ENCODE peak calls at places on chromosome 21, in four cellular contexts. One of them, this sample, is unnamed.

GRCh38 chr21:34894401-34894800 is 154.7 kb downstream of the RUNX1 start:
- DNase-seq in fibroblast of pulmonary artery: no peak
- DNase-seq in fibroblast of the conjunctiva: no peak
- DNase-seq in DMS153: no peak
- DNase-seq in this sample: no peak

GRCh38 chr21:26966360-26966977 is 419 bp downstream of the ADAMTS5 start:
- DNase-seq in fibroblast of pulmonary artery: peak
- DNase-seq in fibroblast of the conjunctiva: no peak
- DNase-seq in DMS153: no peak
- DNase-seq in this sample: no peak

GRCh38 chr21:37365657-37366487 is 701 bp upstream of the DYRK1A start:
- DNase-seq in fibroblast of pulmonary artery: peak
- DNase-seq in DMS153: no peak
- DNase-seq in fibroblast of the conjunctiva: no peak
- DNase-seq in this sample: no peak

GRCh38 chr21:19692231-19692630 is 1288.6 kb upstream of the TMPRSS15 start:
- DNase-seq in fibroblast of pulmonary artery: no peak
- DNase-seq in DMS153: no peak
- DNase-seq in fibroblast of the conjunctiva: no peak
- DNase-seq in this sample: no peak

GRCh38 chr21:43957629-43958362 is 54.3 kb upstream of the TRAPPC10 start:
- DNase-seq in fibroblast of the conjunctiva: no peak
- DNase-seq in DMS153: no peak
- DNase-seq in fibroblast of pulmonary artery: no peak
- DNase-seq in this sample: no peak

GRCh38 chr21:38126677-38127271 is 130.0 kb upstream of the KCNJ15 start:
- DNase-seq in DMS153: peak
- DNase-seq in fibroblast of the conjunctiva: no peak
- DNase-seq in fibroblast of pulmonary artery: peak
- DNase-seq in this sample: peak

GRCh38 chr21:44592446-44593365 is at the start of gene KRTAP10-6:
- DNase-seq in fibroblast of pulmonary artery: no peak
- DNase-seq in fibroblast of the conjunctiva: no peak
- DNase-seq in DMS153: no peak
- DNase-seq in this sample: no peak

GRCh38 chr21:17050646-17051045 is 462.2 kb upstream of the CXADR start:
- DNase-seq in fibroblast of pulmonary artery: no peak
- DNase-seq in fibroblast of the conjunctiva: no peak
- DNase-seq in DMS153: no peak
- DNase-seq in this sample: no peak

GRCh38 chr21:37658121-37658993 is 257.9 kb downstream of the KCNJ6 start:
- DNase-seq in DMS153: no peak
- DNase-seq in fibroblast of pulmonary artery: no peak
- DNase-seq in fibroblast of the conjunctiva: no peak
- DNase-seq in this sample: no peak

GRCh38 chr21:21029159-21029558 is 30.9 kb downstream of the NCAM2 start:
- DNase-seq in fibroblast of pulmonary artery: peak
- DNase-seq in fibroblast of the conjunctiva: no peak
- DNase-seq in DMS153: no peak
- DNase-seq in this sample: no peak

GRCh38 chr21:15483138-15483780 is 246.5 kb upstream of the USP25 start:
- DNase-seq in fibroblast of pulmonary artery: peak
- DNase-seq in DMS153: peak
- DNase-seq in fibroblast of the conjunctiva: peak
- DNase-seq in this sample: peak

GRCh38 chr21:45157932-45158331 is 83.6 kb downstream of the ADARB1 start:
- DNase-seq in fibroblast of the conjunctiva: no peak
- DNase-seq in fibroblast of pulmonary artery: no peak
- DNase-seq in DMS153: no peak
- DNase-seq in this sample: no peak

GRCh38 chr21:21614966-21615365 is 616.8 kb downstream of the NCAM2 start:
- DNase-seq in DMS153: no peak
- DNase-seq in fibroblast of pulmonary artery: no peak
- DNase-seq in fibroblast of the conjunctiva: no peak
- DNase-seq in this sample: no peak

GRCh38 chr21:40925481-40925880 is 78.5 kb upstream of the DSCAM start:
- DNase-seq in DMS153: no peak
- DNase-seq in fibroblast of the conjunctiva: no peak
- DNase-seq in fibroblast of pulmonary artery: no peak
- DNase-seq in this sample: no peak

GRCh38 chr21:45478115-45478801 is 64.0 kb downstream of the SLC19A1 start:
- DNase-seq in DMS153: no peak
- DNase-seq in fibroblast of the conjunctiva: peak
- DNase-seq in fibroblast of pulmonary artery: peak
- DNase-seq in this sample: peak

GRCh38 chr21:44984428-44984791 is 44.6 kb downstream of the SLX9 start:
- DNase-seq in DMS153: no peak
- DNase-seq in fibroblast of pulmonary artery: no peak
- DNase-seq in fibroblast of the conjunctiva: no peak
- DNase-seq in this sample: no peak